ENCODE peak calls at places on chromosomes 7 and 10, in eight cellular contexts. I is adipocyte; W is foreskin fibroblast; Y is activated T-cell treated with anti-CD3 and anti-CD28 coated beads, Interleukin-2, amount 50 U/mL, for 24 hours; P is DMS153; H is HT-29; X is foreskin melanocyte; L is HCT116. R is an unnamed sample.

GRCh38 chr10:120979435-120980315 is 128.5 kb downstream of the WDR11 start:
- DNase-seq in I (no peak), W (peak), Y (peak), P (peak), H (peak), X (no peak), L (peak), R (no peak)

GRCh38 chr7:129843365-129843898 is 109.3 kb downstream of the UBE2H start:
- DNase-seq in I (no peak), W (no peak), Y (no peak), P (peak), H (no peak), X (no peak), L (no peak), R (peak)

GRCh38 chr10:131743190-131744151 is 157.3 kb upstream of the PPP2R2D start:
- DNase-seq in I (no peak), W (no peak), Y (no peak), P (no peak), H (no peak), X (peak), L (no peak), R (no peak)

GRCh38 chr7:5554287-5554785 is 130.7 kb upstream of the TNRC18 start:
- DNase-seq in I (no peak), W (no peak), Y (no peak), P (no peak), H (no peak), X (no peak), L (no peak), R (no peak)

GRCh38 chr10:60238408-60239100 is 151.1 kb downstream of the ANK3 start:
- DNase-seq in I (peak), W (peak), Y (no peak), P (peak), H (peak), X (no peak), L (peak), R (peak)

GRCh38 chr7:4343272-4344000 is 338.7 kb upstream of the FOXK1 start:
- DNase-seq in I (no peak), W (no peak), Y (no peak), P (no peak), H (no peak), X (no peak), L (no peak), R (no peak)

GRCh38 chr7:84914598-84914997 is 272.3 kb downstream of the SEMA3D start:
- DNase-seq in I (no peak), W (no peak), Y (no peak), P (no peak), H (peak), X (no peak), L (peak), R (no peak)

GRCh38 chr10:97381626-97382025 is 19.5 kb downstream of the RRP12 start:
- DNase-seq in I (no peak), W (no peak), Y (no peak), P (no peak), H (no peak), X (no peak), L (no peak), R (no peak)

GRCh38 chr10:17022898-17023297 is 106.7 kb downstream of the CUBN start:
- DNase-seq in I (no peak), W (peak), Y (no peak), P (no peak), H (no peak), X (no peak), L (no peak), R (no peak)

GRCh38 chr7:945556-946255 is 8.8 kb downstream of the ADAP1 start:
- DNase-seq in I (no peak), W (no peak), Y (no peak), P (peak), H (peak), X (no peak), L (peak), R (no peak)

GRCh38 chr7:79774150-79774549 is 320.7 kb upstream of the MAGI2 start:
- DNase-seq in I (no peak), W (peak), Y (no peak), P (no peak), H (no peak), X (no peak), L (no peak), R (no peak)

GRCh38 chr7:153388611-153389010 is 629.1 kb downstream of the ACTR3B start:
- DNase-seq in I (no peak), W (no peak), Y (no peak), P (no peak), H (no peak), X (no peak), L (no peak), R (no peak)

GRCh38 chr10:110225756-110226554 is 18.6 kb downstream of the MXI1 start:
- DNase-seq in I (peak), W (peak), Y (peak), P (peak), H (peak), X (peak), L (peak), R (peak)

GRCh38 chr10:122494833-122495232 is 33.5 kb downstream of the HTRA1 start:
- DNase-seq in I (peak), W (peak), Y (no peak), P (no peak), H (no peak), X (no peak), L (peak), R (peak)

GRCh38 chr10:103415581-103415980 is 19.2 kb downstream of the PDCD11 start:
- DNase-seq in I (no peak), W (no peak), Y (no peak), P (no peak), H (no peak), X (no peak), L (no peak), R (no peak)

GRCh38 chr10:37495415-37495814 is 362.0 kb downstream of the ZNF248 start:
- DNase-seq in I (peak), W (no peak), Y (no peak), P (no peak), H (peak), X (no peak), L (no peak), R (no peak)

GRCh38 chr10:17445400-17445998 is 8.9 kb downstream of the ST8SIA6 start:
- DNase-seq in I (no peak), W (no peak), Y (no peak), P (no peak), H (no peak), X (no peak), L (no peak), R (no peak)

GRCh38 chr7:122528879-122529481 is 169.9 kb downstream of the RNF133 start:
- DNase-seq in I (peak), W (peak), Y (no peak), P (no peak), H (peak), X (no peak), L (peak), R (peak)

GRCh38 chr7:82722946-82723345 is 279.4 kb upstream of the CACNA2D1 start:
- DNase-seq in I (no peak), W (peak), Y (no peak), P (no peak), H (no peak), X (no peak), L (no peak), R (no peak)

GRCh38 chr7:144827581-144828139 is 8.2 kb downstream of the TPK1 start:
- DNase-seq in I (peak), W (peak), Y (no peak), P (no peak), H (no peak), X (no peak), L (no peak), R (peak)

GRCh38 chr7:48108959-48109847 is 20.1 kb downstream of the UPP1 start:
- DNase-seq in I (no peak), W (no peak), Y (no peak), P (no peak), H (no peak), X (no peak), L (no peak), R (no peak)

GRCh38 chr10:110619514-110619913 is 24.6 kb upstream of the RBM20 start:
- DNase-seq in I (no peak), W (no peak), Y (no peak), P (no peak), H (no peak), X (no peak), L (no peak), R (no peak)

GRCh38 chr10:30184397-30185033 is 125.1 kb upstream of the JCAD start:
- DNase-seq in I (no peak), W (peak), Y (no peak), P (no peak), H (no peak), X (no peak), L (no peak), R (no peak)

GRCh38 chr10:49115015-49115795 is at the start of gene VSTM4:
- DNase-seq in I (peak), W (peak), Y (no peak), P (no peak), H (no peak), X (no peak), L (no peak), R (no peak)

GRCh38 chr7:20508109-20508508 is 107.4 kb upstream of the ABCB5 start:
- DNase-seq in I (no peak), W (no peak), Y (no peak), P (no peak), H (no peak), X (peak), L (no peak), R (no peak)

GRCh38 chr7:71120096-71120495 is 11.8 kb upstream of the GALNT17 start:
- DNase-seq in I (no peak), W (no peak), Y (no peak), P (no peak), H (no peak), X (no peak), L (no peak), R (no peak)

GRCh38 chr7:100578246-100579183 is 4.8 kb upstream of the SAP25 start:
- DNase-seq in I (no peak), W (no peak), Y (no peak), P (no peak), H (no peak), X (no peak), L (no peak), R (no peak)

R was measured in smooth muscle cell of the brain vasculature.